ENCODE peak calls at places on chromosomes 11 and 22, in nine cellular contexts. One of them, this sample, is unnamed.

GRCh38 chr11:1064167-1064566 is 10.5 kb upstream of the MUC2 start:
- DNase-seq in germinal center: no peak
- DNase-seq in NCI-H1417: no peak
- DNase-seq in EH: peak
- DNase-seq in HTR-8/SVneo: no peak
- DNase-seq in NCI-H345: no peak
- DNase-seq in DMS153: peak
- DNase-seq in thyroid gland: no peak
- DNase-seq in astrocyte of the cerebellum: no peak
- DNase-seq in this sample: no peak

GRCh38 chr11:6229911-6230310 is 4.5 kb downstream of the FHIP1B start:
- DNase-seq in germinal center: no peak
- DNase-seq in NCI-H1417: no peak
- DNase-seq in EH: no peak
- DNase-seq in HTR-8/SVneo: no peak
- DNase-seq in NCI-H345: no peak
- DNase-seq in DMS153: no peak
- DNase-seq in thyroid gland: no peak
- DNase-seq in astrocyte of the cerebellum: no peak
- DNase-seq in this sample: no peak

GRCh38 chr11:59668188-59668949 is 468 bp downstream of the PATL1 start:
- DNase-seq in germinal center: peak
- DNase-seq in NCI-H1417: no peak
- DNase-seq in EH: peak
- DNase-seq in HTR-8/SVneo: peak
- DNase-seq in NCI-H345: peak
- DNase-seq in DMS153: no peak
- DNase-seq in thyroid gland: peak
- DNase-seq in astrocyte of the cerebellum: no peak
- DNase-seq in this sample: peak

GRCh38 chr11:126332221-126332711 is 23.2 kb upstream of the ST3GAL4 start:
- DNase-seq in germinal center: no peak
- DNase-seq in NCI-H1417: no peak
- DNase-seq in EH: peak
- DNase-seq in HTR-8/SVneo: peak
- DNase-seq in NCI-H345: no peak
- DNase-seq in DMS153: no peak
- DNase-seq in thyroid gland: no peak
- DNase-seq in astrocyte of the cerebellum: no peak
- DNase-seq in this sample: peak

GRCh38 chr11:83033972-83034672 is 37.6 kb downstream of the RAB30 start:
- DNase-seq in germinal center: no peak
- DNase-seq in NCI-H1417: peak
- DNase-seq in EH: peak
- DNase-seq in HTR-8/SVneo: no peak
- DNase-seq in NCI-H345: no peak
- DNase-seq in DMS153: no peak
- DNase-seq in thyroid gland: peak
- DNase-seq in astrocyte of the cerebellum: peak
- DNase-seq in this sample: peak

GRCh38 chr11:96331556-96332168 is 11.3 kb downstream of the MAML2 start:
- DNase-seq in germinal center: no peak
- DNase-seq in NCI-H1417: no peak
- DNase-seq in EH: peak
- DNase-seq in HTR-8/SVneo: no peak
- DNase-seq in NCI-H345: no peak
- DNase-seq in DMS153: no peak
- DNase-seq in thyroid gland: no peak
- DNase-seq in astrocyte of the cerebellum: no peak
- DNase-seq in this sample: no peak

GRCh38 chr22:27749597-27750225 is 51.8 kb downstream of the MN1 start:
- DNase-seq in germinal center: no peak
- DNase-seq in NCI-H1417: no peak
- DNase-seq in EH: peak
- DNase-seq in HTR-8/SVneo: no peak
- DNase-seq in NCI-H345: no peak
- DNase-seq in DMS153: no peak
- DNase-seq in thyroid gland: peak
- DNase-seq in astrocyte of the cerebellum: no peak
- DNase-seq in this sample: no peak

GRCh38 chr22:37918580-37919274 is 12.6 kb downstream of the MICALL1 start:
- DNase-seq in germinal center: no peak
- DNase-seq in NCI-H1417: no peak
- DNase-seq in EH: no peak
- DNase-seq in HTR-8/SVneo: no peak
- DNase-seq in NCI-H345: no peak
- DNase-seq in DMS153: no peak
- DNase-seq in thyroid gland: no peak
- DNase-seq in astrocyte of the cerebellum: no peak
- DNase-seq in this sample: no peak

GRCh38 chr11:7793233-7793632 is 3.5 kb downstream of the OR5P2 start:
- DNase-seq in germinal center: no peak
- DNase-seq in NCI-H1417: no peak
- DNase-seq in EH: no peak
- DNase-seq in HTR-8/SVneo: no peak
- DNase-seq in NCI-H345: no peak
- DNase-seq in DMS153: no peak
- DNase-seq in thyroid gland: no peak
- DNase-seq in astrocyte of the cerebellum: no peak
- DNase-seq in this sample: no peak

GRCh38 chr22:39820266-39820665 is 73.3 kb downstream of the ENTHD1 start:
- DNase-seq in germinal center: no peak
- DNase-seq in NCI-H1417: no peak
- DNase-seq in EH: peak
- DNase-seq in HTR-8/SVneo: peak
- DNase-seq in NCI-H345: no peak
- DNase-seq in DMS153: no peak
- DNase-seq in thyroid gland: no peak
- DNase-seq in astrocyte of the cerebellum: peak
- DNase-seq in this sample: peak

GRCh38 chr22:44567846-44568493 is 69.9 kb upstream of the RTL6 start:
- DNase-seq in germinal center: no peak
- DNase-seq in NCI-H1417: no peak
- DNase-seq in EH: peak
- DNase-seq in HTR-8/SVneo: no peak
- DNase-seq in NCI-H345: no peak
- DNase-seq in DMS153: peak
- DNase-seq in thyroid gland: peak
- DNase-seq in astrocyte of the cerebellum: peak
- DNase-seq in this sample: peak

GRCh38 chr22:49968831-49969661 is 8.5 kb downstream of the PIM3 start:
- DNase-seq in germinal center: no peak
- DNase-seq in NCI-H1417: no peak
- DNase-seq in EH: no peak
- DNase-seq in HTR-8/SVneo: no peak
- DNase-seq in NCI-H345: no peak
- DNase-seq in DMS153: no peak
- DNase-seq in thyroid gland: peak
- DNase-seq in astrocyte of the cerebellum: no peak
- DNase-seq in this sample: no peak

GRCh38 chr22:45493286-45493771 is 9.4 kb upstream of the FBLN1 start:
- DNase-seq in germinal center: no peak
- DNase-seq in NCI-H1417: no peak
- DNase-seq in EH: peak
- DNase-seq in HTR-8/SVneo: no peak
- DNase-seq in NCI-H345: no peak
- DNase-seq in DMS153: no peak
- DNase-seq in thyroid gland: no peak
- DNase-seq in astrocyte of the cerebellum: no peak
- DNase-seq in this sample: no peak

This sample was measured in RPMI7951.